ENCODE peak calls at places on chromosomes 2 and 18, in six cellular contexts. G is kidney, P is fibroblast of lung, N is OCI-LY7, E is HCT116, A is neural progenitor cell. B is an unnamed sample. For H3K4me1, the result is how much of the 10 kb centered on the place peaks cover.

GRCh38 chr2:200077838-200078237 is 122.5 kb downstream of the MAIP1 start:
- DNase-seq in G (no peak), P (peak), N (no peak), E (no peak), A (no peak), B (no peak)

GRCh38 chr2:55751966-55752365 is 58.3 kb upstream of the PNPT1 start:
- DNase-seq in G (no peak), P (no peak), N (no peak), E (no peak), A (no peak), B (no peak)

GRCh38 chr2:58055027-58055786 is 8.6 kb downstream of the VRK2 start:
- DNase-seq in G (no peak), P (no peak), N (no peak), E (no peak), A (no peak), B (no peak)

GRCh38 chr2:177165103-177165583 is 47.5 kb upstream of the HNRNPA3 start:
- DNase-seq in G (no peak), P (peak), N (peak), E (no peak), A (no peak), B (peak)

GRCh38 chr18:26703170-26703933 is 155.0 kb upstream of the KCTD1 start:
- DNase-seq in G (no peak), P (no peak), N (no peak), E (no peak), A (no peak), B (no peak)

GRCh38 chr2:23544589-23545295 is 159.8 kb downstream of the KLHL29 start:
- DNase-seq in G (no peak), P (peak), N (no peak), E (no peak), A (no peak), B (no peak)

GRCh38 chr18:36340232-36340631 is 42.7 kb downstream of the FHOD3 start:
- DNase-seq in G (no peak), P (no peak), N (no peak), E (no peak), A (no peak), B (no peak)

GRCh38 chr2:174610243-174610995 is 12.8 kb upstream of the WIPF1 start:
- DNase-seq in G (no peak), P (no peak), N (peak), E (no peak), A (no peak), B (no peak)

GRCh38 chr18:9086624-9087023 is 15.9 kb upstream of the NDUFV2 start:
- DNase-seq in G (no peak), P (no peak), N (no peak), E (no peak), A (no peak), B (no peak)

GRCh38 chr18:10374615-10375295 is 79.7 kb upstream of the APCDD1 start:
- DNase-seq in G (no peak), P (no peak), N (no peak), E (no peak), A (peak), B (no peak)

GRCh38 chr2:11045294-11045693 is 110.0 kb upstream of the SLC66A3 start:
- DNase-seq in G (no peak), P (no peak), N (no peak), E (no peak), A (no peak), B (no peak)

GRCh38 chr2:27956895-27957294 is 66.4 kb downstream of the BABAM2 start:
- DNase-seq in G (no peak), P (peak), N (no peak), E (no peak), A (no peak), B (no peak)

GRCh38 chr18:31688601-31689000 is 4.2 kb upstream of the B4GALT6 start:
- DNase-seq in G (no peak), P (no peak), N (no peak), E (no peak), A (no peak), B (no peak)
- H3K4me1 ChIP-seq in G (under half), P (under half), N (under half), E (under half), A (under half), B (under half)

GRCh38 chr2:95012881-95013550 is 12.5 kb upstream of the MAL start:
- DNase-seq in G (no peak), P (no peak), N (no peak), E (no peak), A (no peak), B (no peak)
- H3K27ac ChIP-seq in G (no peak), P (no peak), N (no peak), E (no peak), A (no peak), B (no peak)

GRCh38 chr2:217996345-217996744 is 6.5 kb downstream of the TNS1 start:
- DNase-seq in G (no peak), P (peak), N (no peak), E (no peak), A (no peak), B (peak)
- H3K4me3 ChIP-seq in G (no peak), P (no peak), N (no peak), E (no peak), A (no peak), B (no peak)

GRCh38 chr2:32718752-32719151 is 90.9 kb downstream of the TTC27 start:
- DNase-seq in G (no peak), P (no peak), N (no peak), E (no peak), A (no peak), B (no peak)

GRCh38 chr2:32716598-32716997 is 88.7 kb downstream of the TTC27 start:
- DNase-seq in G (no peak), P (no peak), N (no peak), E (no peak), A (no peak), B (no peak)

GRCh38 chr2:32714521-32714920 is 86.7 kb downstream of the TTC27 start:
- DNase-seq in G (no peak), P (no peak), N (no peak), E (no peak), A (no peak), B (no peak)

GRCh38 chr2:32715391-32715841 is 87.6 kb downstream of the TTC27 start:
- DNase-seq in G (no peak), P (no peak), N (no peak), E (no peak), A (no peak), B (no peak)

DNA sequence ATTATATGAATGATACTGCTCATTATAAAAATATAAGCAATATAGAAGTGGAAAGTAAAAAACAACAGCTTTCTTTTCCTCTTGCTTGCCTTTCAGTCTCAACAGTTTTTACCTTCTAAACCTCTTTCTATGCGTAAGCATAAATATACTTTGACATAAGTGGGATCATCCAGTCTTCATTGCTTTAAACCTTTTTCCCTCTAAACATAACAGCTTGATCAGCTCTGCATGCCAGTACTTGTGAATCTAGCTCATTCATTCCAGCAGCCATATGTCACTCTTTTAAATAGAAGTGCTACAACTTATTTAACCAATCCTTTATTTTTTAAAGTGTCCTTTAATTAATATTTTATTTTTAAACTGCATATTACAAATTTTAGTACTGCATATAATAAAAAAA is 88.1 kb downstream of the TTC27 start:
- DNase-seq in G (no peak), P (peak), N (no peak), E (no peak), A (no peak), B (no peak)
- H3K4me1 ChIP-seq in G (under half), P (under half), N (under half), E (under half), A (under half), B (under half)

GRCh38 chr2:20577495-20578235 is 73.2 kb downstream of the HS1BP3 start:
- DNase-seq in G (peak), P (no peak), N (no peak), E (no peak), A (no peak), B (peak)
- H3K27ac ChIP-seq in G (peak), P (no peak), N (no peak), E (peak), A (no peak), B (peak)

DNA sequence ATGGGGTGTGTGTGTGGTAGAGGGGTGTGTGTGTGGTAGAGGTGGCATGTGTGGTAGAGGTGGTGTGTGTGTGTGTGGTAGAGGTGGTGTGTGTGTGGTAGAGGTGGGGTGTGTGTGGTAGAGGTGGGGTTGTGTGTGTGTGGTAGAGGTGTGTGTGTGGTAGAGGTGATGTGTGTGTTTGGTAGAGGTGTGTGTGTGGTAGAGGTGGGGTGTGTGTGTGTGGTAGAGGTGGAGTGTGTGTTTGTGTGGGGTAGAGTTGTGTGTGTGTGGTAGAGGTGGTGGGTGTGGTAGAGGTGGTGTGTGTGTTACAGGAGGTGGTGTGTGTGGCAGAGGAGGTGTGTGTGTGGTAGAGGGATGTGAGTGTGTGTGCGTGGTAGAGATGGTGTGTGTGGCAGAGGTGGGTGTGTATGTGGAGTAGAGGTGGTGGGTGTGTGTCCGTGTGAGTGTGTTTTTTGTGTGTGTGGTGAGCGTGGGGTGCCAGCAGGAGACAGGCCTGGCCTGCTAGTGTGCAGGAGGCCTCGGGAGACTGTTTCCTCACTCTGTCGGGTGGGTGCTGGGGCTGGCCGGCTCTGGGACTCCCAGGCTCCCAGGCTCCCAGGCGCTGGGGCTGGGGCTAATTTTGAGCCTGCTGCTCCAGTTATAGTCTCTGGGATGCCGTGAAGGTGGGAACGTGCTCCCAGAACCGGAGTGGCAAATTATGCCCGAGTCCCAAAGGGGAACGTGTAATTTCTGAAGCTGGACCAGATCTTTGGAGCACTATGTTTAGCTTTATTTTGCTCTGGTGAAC is 165.2 kb downstream of the DYSF start:
- DNase-seq in G (no peak), P (peak), N (no peak), E (no peak), A (no peak), B (peak)
- H3K4me3 ChIP-seq in G (no peak), P (no peak), N (no peak), E (no peak), A (no peak), B (no peak)

DNA sequence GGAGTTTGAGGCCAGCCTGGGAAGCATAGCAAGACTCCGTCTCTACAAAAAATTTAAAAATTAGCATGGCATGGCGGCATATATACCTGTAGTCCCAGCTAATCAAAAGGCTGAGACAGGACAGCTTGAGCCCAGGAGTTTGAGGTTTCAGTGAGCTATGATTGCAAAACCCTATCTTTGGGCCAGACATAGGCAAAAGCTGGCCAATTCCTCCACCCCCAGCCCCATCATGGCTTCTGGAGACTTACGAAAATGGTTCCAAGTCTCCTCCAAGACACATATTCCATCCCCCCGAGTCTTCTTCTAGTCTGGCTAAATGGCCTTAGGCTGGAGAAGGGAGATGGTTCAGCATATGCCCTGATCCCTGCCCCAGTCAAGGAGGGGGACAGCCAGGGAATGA is 172.8 kb upstream of the HAAO start:
- DNase-seq in G (no peak), P (no peak), N (no peak), E (no peak), A (no peak), B (no peak)
- H3K4me1 ChIP-seq in G (under half), P (under half), N (under half), E (under half), A (under half), B (under half)

GRCh38 chr2:47697000-47697601 is 85.8 kb upstream of the MSH6 start:
- DNase-seq in G (no peak), P (no peak), N (peak), E (no peak), A (no peak), B (no peak)
- H3K27ac ChIP-seq in G (no peak), P (no peak), N (peak), E (no peak), A (no peak), B (no peak)